ENCODE peak calls at places on chromosomes 3 and 15, in five cellular contexts. O is breast epithelium, R is mucosa of descending colon, K is PC-9, J is kidney. W is an unnamed sample.

GRCh38 chr3:4738737-4739274 is 240.4 kb upstream of the BHLHE40 start:
- DNase-seq in R (no peak), O (no peak), J (no peak), K (no peak), W (no peak)

GRCh38 chr15:85010472-85011209 is 29.0 kb downstream of the PDE8A start:
- DNase-seq in J (no peak), O (no peak), K (no peak), R (no peak), W (no peak)

GRCh38 chr3:15989419-15989818 is 185.1 kb upstream of the GALNT15 start:
- DNase-seq in J (no peak), R (no peak), O (no peak), K (no peak), W (no peak)

GRCh38 chr3:20256144-20256543 is 70.1 kb upstream of the SGO1 start:
- DNase-seq in O (no peak), R (no peak), K (no peak), J (no peak), W (no peak)

GRCh38 chr15:75024102-75024636 is 779 bp downstream of the PPCDC start:
- DNase-seq in O (no peak), J (no peak), R (peak; percentile 46), K (no peak), W (peak; percentile 16)

GRCh38 chr3:133457465-133458067 is 57.7 kb downstream of the BFSP2 start:
- DNase-seq in J (no peak), K (no peak), O (no peak), R (no peak), W (no peak)

GRCh38 chr15:90300988-90301715 is 35.7 kb downstream of the NGRN start:
- DNase-seq in J (peak; percentile 89), R (peak; percentile 74), K (no peak), O (no peak), W (peak; percentile 70)

GRCh38 chr3:59411176-59411575 is 361.4 kb upstream of the CFAP20DC start:
- DNase-seq in R (no peak), J (no peak), O (no peak), K (no peak), W (no peak)

GRCh38 chr15:66429117-66429516 is 42.4 kb downstream of the MAP2K1 start:
- DNase-seq in K (no peak), R (no peak), O (no peak), J (no peak), W (no peak)

GRCh38 chr15:96336643-96337353 is 6.3 kb downstream of the NR2F2 start:
- DNase-seq in K (no peak), O (peak; percentile 60), J (no peak), R (no peak), W (no peak)

GRCh38 chr3:166110102-166110501 is 272.9 kb upstream of the BCHE start:
- DNase-seq in R (no peak), J (no peak), O (no peak), K (no peak), W (no peak)

GRCh38 chr3:66986406-66986805 is 11.7 kb upstream of the KBTBD8 start:
- DNase-seq in O (no peak), K (no peak), J (no peak), R (no peak), W (no peak)

GRCh38 chr3:131619821-131620220 is 117.0 kb upstream of the MRPL3 start:
- DNase-seq in J (no peak), R (no peak), K (no peak), O (no peak), W (no peak)

GRCh38 chr15:45646220-45646619 is 11.4 kb downstream of the SQOR start:
- DNase-seq in O (no peak), R (no peak), K (no peak), J (no peak), W (no peak)

GRCh38 chr3:149871855-149872254 is 58.8 kb downstream of the RNF13 start:
- DNase-seq in K (no peak), J (no peak), R (no peak), O (no peak), W (no peak)

GRCh38 chr3:120364821-120365220 is 15.7 kb upstream of the LRRC58 start:
- DNase-seq in R (no peak), K (no peak), O (no peak), J (no peak), W (no peak)

GRCh38 chr3:158419820-158420653 is 151.0 kb upstream of the MLF1 start:
- DNase-seq in K (no peak), J (no peak), O (no peak), R (no peak), W (no peak)

GRCh38 chr15:57158589-57158988 is 217.7 kb upstream of the CGNL1 start:
- DNase-seq in O (no peak), R (no peak), K (no peak), J (no peak), W (no peak)

GRCh38 chr15:63362196-63362595 is 19.4 kb downstream of the CA12 start:
- DNase-seq in K (no peak), J (peak; percentile 83), O (no peak), R (peak; percentile 76), W (no peak)

GRCh38 chr15:61449306-61449705 is 220.2 kb upstream of the RORA start:
- DNase-seq in R (no peak), O (no peak), K (no peak), J (no peak), W (no peak)

GRCh38 chr3:11143476-11143875 is 10.8 kb upstream of the HRH1 start:
- DNase-seq in O (no peak), J (no peak), R (no peak), K (no peak), W (no peak)

GRCh38 chr3:184334470-184335158 is 2.8 kb upstream of the FAM131A start:
- DNase-seq in K (peak; percentile 95), R (no peak), O (no peak), J (peak; percentile 73), W (no peak)

GRCh38 chr3:142243134-142243533 is 17.7 kb upstream of the GK5 start:
- DNase-seq in J (no peak), O (no peak), R (no peak), K (no peak), W (no peak)

GRCh38 chr3:184230603-184231528 is 1.5 kb downstream of the VWA5B2 start:
- DNase-seq in R (peak; percentile 30), O (peak; percentile 60), K (no peak), J (peak; percentile 72), W (no peak)

GRCh38 chr3:42229942-42230688 is 35.9 kb downstream of the CCK start:
- DNase-seq in O (no peak), K (peak; percentile 42), J (no peak), R (peak; percentile 28), W (peak; percentile 48)

GRCh38 chr3:86702381-86702958 is 288.5 kb downstream of the VGLL3 start:
- DNase-seq in O (no peak), K (no peak), R (no peak), J (no peak), W (no peak)

GRCh38 chr3:197487911-197488391 is 67.8 kb downstream of the BDH1 start:
- DNase-seq in R (no peak), K (peak; percentile 97), J (no peak), O (peak; percentile 72), W (no peak)

GRCh38 chr15:88623061-88623460 is 1.9 kb downstream of the AEN start:
- DNase-seq in R (no peak), J (no peak), O (no peak), K (peak; percentile 71), W (no peak)

GRCh38 chr3:123587399-123587798 is 2.5 kb upstream of the HACD2 start:
- DNase-seq in J (no peak), O (no peak), R (no peak), K (no peak), W (peak; percentile 9)

GRCh38 chr15:43511012-43511885 is 6.2 kb upstream of the MAP1A start:
- DNase-seq in R (peak; percentile 25), K (peak; percentile 40), O (no peak), J (no peak), W (peak; percentile 67)

GRCh38 chr15:67822537-67823370 is 2.6 kb upstream of the SKOR1 start:
- DNase-seq in O (no peak), K (no peak), J (peak; percentile 51), R (no peak), W (no peak)
- H3K4me3 ChIP-seq in O (peak overlapping the region; percentile 57), K (no peak overlapping the region), J (no peak overlapping the region), R (no peak overlapping the region), W (peak overlapping the region; percentile 30)

DNA sequence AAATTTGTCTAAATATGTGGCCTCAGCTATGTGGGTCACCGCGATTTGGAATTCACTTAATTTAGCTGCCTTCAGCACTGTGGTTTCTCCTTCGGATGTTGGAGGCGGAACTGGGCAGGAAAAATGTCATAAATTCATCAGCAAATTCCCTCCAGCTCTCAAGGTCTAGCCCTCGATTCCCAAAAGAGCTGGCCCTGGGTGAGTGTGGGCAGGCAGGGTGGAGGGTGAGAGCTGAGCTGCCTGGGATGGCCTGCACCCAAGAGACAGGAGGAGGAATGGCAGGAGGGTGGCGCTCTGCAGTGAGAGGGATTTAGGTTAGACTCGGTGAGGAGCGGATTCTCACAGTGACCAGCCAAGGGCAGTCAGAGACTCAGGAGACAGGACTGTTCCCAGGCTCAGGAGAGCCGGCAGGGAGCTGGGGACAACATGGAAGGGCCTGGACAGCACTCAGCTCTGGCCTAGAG is 57.1 kb downstream of the FEM1B start:
- DNase-seq in K (no peak), J (no peak), R (no peak), O (no peak), W (no peak)
- H3K9me3 ChIP-seq in K (no peaks in the 10 kb centered on the region), J (no peaks in the 10 kb centered on the region), R (no peaks in the 10 kb centered on the region), O (no peaks in the 10 kb centered on the region), W (no peaks in the 10 kb centered on the region)

GRCh38 chr15:54816406-54816805 is 380.3 kb downstream of the RSL24D1 start:
- DNase-seq in O (no peak), K (no peak), J (no peak), R (no peak), W (no peak)

GRCh38 chr15:54820098-54820497 is 376.6 kb downstream of the RSL24D1 start:
- DNase-seq in J (no peak), R (no peak), K (no peak), O (no peak), W (no peak)

GRCh38 chr15:54815546-54815945 is 381.2 kb downstream of the RSL24D1 start:
- DNase-seq in J (no peak), O (no peak), K (no peak), R (no peak), W (no peak)

DNA sequence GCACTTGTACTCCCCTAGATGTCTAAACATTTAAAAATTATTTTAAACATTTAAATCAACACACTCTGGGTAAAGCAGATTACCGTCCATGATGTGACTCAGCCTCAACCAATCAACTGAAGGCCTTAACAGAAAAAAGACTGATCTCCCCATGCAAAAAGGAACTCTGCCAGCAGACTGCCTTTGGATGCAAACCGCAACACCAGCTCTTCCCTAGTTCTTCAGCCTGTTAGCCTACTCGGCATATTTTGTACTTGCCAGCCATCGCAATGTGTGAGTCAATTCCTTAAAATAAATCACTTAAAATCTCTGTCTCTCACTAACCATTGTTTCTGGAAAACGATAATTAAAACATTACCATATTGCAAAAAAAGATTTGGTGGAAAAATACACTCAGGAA is 375.9 kb downstream of the RSL24D1 start:
- DNase-seq in J (no peak), K (no peak), O (no peak), R (peak; percentile 9), W (no peak)
- TF ChIP-seq CTCF in J (no peak), K (no peak), O (no peak), R (no peak), W (no peak)

DNA sequence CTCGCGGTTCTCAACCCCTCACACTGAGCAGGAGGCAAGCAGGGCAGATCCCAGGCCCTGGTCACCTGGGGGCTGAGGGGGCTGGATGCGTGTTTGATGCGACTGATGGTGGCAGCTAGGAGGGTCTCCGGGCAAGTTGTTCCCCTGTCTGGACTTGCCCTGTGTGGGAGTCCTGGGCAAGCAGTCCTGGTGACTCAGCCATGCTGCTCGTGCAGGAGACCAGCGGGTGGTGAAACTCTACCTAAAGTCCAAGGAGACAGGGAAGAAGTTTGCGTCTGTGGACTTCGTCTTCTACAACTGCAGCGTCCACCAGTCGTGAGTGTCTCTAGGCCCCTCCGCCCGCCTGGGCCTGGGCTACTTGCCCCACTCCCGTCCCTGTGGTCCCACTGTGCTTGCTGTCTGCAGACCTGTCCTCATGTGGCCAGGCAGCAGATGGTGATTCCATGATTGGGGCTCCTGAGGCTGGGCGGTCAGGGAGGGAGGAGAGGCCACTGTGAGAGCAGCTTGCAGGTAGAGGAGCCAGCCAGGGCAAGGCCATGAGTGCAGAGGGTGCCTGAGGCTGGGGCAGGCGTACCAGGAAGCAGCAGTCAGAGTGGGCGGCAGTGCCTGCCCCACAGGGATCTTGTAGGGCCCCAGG is 23.1 kb downstream of the PLXNA1 start:
- DNase-seq in K (no peak), J (no peak), R (no peak), O (no peak), W (no peak)
- H3K4me3 ChIP-seq in K (no peak overlapping the region), J (no peak overlapping the region), R (no peak overlapping the region), O (no peak overlapping the region), W (no peak overlapping the region)